ENCODE peak calls at places on chromosomes 3 and 15, in eight cellular contexts. One of them, this sample, is unnamed.

GRCh38 chr3:114650808-114651207 is 357.0 kb downstream of the TIGIT start:
- DNase-seq in PC-3: peak; percentile 31
- DNase-seq in tibial nerve: no peak
- DNase-seq in sigmoid colon: no peak
- DNase-seq in upper lobe of left lung: no peak
- DNase-seq in hepatocyte: no peak
- DNase-seq in cardiac muscle cell: no peak
- DNase-seq in fibroblast of lung: peak; percentile 87
- DNase-seq in this sample: no peak

GRCh38 chr3:192904632-192905289 is 12.9 kb downstream of the MB21D2 start:
- DNase-seq in fibroblast of lung: peak; percentile 47
- DNase-seq in upper lobe of left lung: no peak
- DNase-seq in cardiac muscle cell: no peak
- DNase-seq in sigmoid colon: no peak
- DNase-seq in hepatocyte: no peak
- DNase-seq in PC-3: no peak
- DNase-seq in tibial nerve: no peak
- DNase-seq in this sample: no peak

GRCh38 chr3:49670940-49671290 is 3.2 kb upstream of the APEH start:
- DNase-seq in hepatocyte: no peak
- DNase-seq in sigmoid colon: no peak
- DNase-seq in cardiac muscle cell: no peak
- DNase-seq in upper lobe of left lung: no peak
- DNase-seq in fibroblast of lung: no peak
- DNase-seq in tibial nerve: no peak
- DNase-seq in PC-3: no peak
- DNase-seq in this sample: no peak

GRCh38 chr15:78438595-78439285 is 724 bp downstream of the IREB2 start:
- DNase-seq in sigmoid colon: no peak
- DNase-seq in PC-3: no peak
- DNase-seq in hepatocyte: peak; percentile 59
- DNase-seq in upper lobe of left lung: peak; percentile 31
- DNase-seq in fibroblast of lung: peak; percentile 52
- DNase-seq in tibial nerve: no peak
- DNase-seq in cardiac muscle cell: peak; percentile 39
- DNase-seq in this sample: no peak

GRCh38 chr15:36407647-36408046 is 171.8 kb upstream of the CDIN1 start:
- DNase-seq in hepatocyte: no peak
- DNase-seq in upper lobe of left lung: no peak
- DNase-seq in tibial nerve: no peak
- DNase-seq in fibroblast of lung: peak; percentile 82
- DNase-seq in cardiac muscle cell: peak; percentile 74
- DNase-seq in PC-3: peak; percentile 78
- DNase-seq in sigmoid colon: no peak
- DNase-seq in this sample: no peak

GRCh38 chr3:66934041-66934440 is 64.1 kb upstream of the KBTBD8 start:
- DNase-seq in PC-3: no peak
- DNase-seq in tibial nerve: no peak
- DNase-seq in fibroblast of lung: no peak
- DNase-seq in hepatocyte: no peak
- DNase-seq in upper lobe of left lung: no peak
- DNase-seq in cardiac muscle cell: no peak
- DNase-seq in sigmoid colon: no peak
- DNase-seq in this sample: no peak

GRCh38 chr3:177820683-177821316 is 623.5 kb upstream of the TBL1XR1 start:
- DNase-seq in cardiac muscle cell: peak; percentile 78
- DNase-seq in PC-3: no peak
- DNase-seq in upper lobe of left lung: no peak
- DNase-seq in hepatocyte: no peak
- DNase-seq in fibroblast of lung: peak; percentile 94
- DNase-seq in tibial nerve: no peak
- DNase-seq in sigmoid colon: no peak
- DNase-seq in this sample: no peak

GRCh38 chr15:41501961-41502786 is 8.5 kb downstream of the ITPKA start:
- DNase-seq in hepatocyte: no peak
- DNase-seq in fibroblast of lung: no peak
- DNase-seq in tibial nerve: no peak
- DNase-seq in PC-3: no peak
- DNase-seq in cardiac muscle cell: no peak
- DNase-seq in sigmoid colon: no peak
- DNase-seq in upper lobe of left lung: no peak
- DNase-seq in this sample: no peak

GRCh38 chr3:51712963-51713362 is 6.1 kb downstream of the GRM2 start:
- DNase-seq in sigmoid colon: no peak
- DNase-seq in PC-3: no peak
- DNase-seq in cardiac muscle cell: no peak
- DNase-seq in fibroblast of lung: no peak
- DNase-seq in upper lobe of left lung: no peak
- DNase-seq in tibial nerve: no peak
- DNase-seq in hepatocyte: no peak
- DNase-seq in this sample: no peak

GRCh38 chr3:3170998-3171397 is 8.5 kb downstream of the CRBN start:
- DNase-seq in sigmoid colon: no peak
- DNase-seq in fibroblast of lung: peak; percentile 17
- DNase-seq in PC-3: peak; percentile 58
- DNase-seq in upper lobe of left lung: no peak
- DNase-seq in hepatocyte: peak; percentile 32
- DNase-seq in tibial nerve: no peak
- DNase-seq in cardiac muscle cell: peak; percentile 50
- DNase-seq in this sample: no peak

GRCh38 chr3:8629151-8630021 is 15.2 kb downstream of the SSUH2 start:
- DNase-seq in upper lobe of left lung: peak; percentile 83
- DNase-seq in hepatocyte: peak; percentile 80
- DNase-seq in tibial nerve: peak; percentile 25
- DNase-seq in PC-3: peak; percentile 97
- DNase-seq in sigmoid colon: peak; percentile 71
- DNase-seq in fibroblast of lung: peak; percentile 96
- DNase-seq in cardiac muscle cell: peak; percentile 90
- DNase-seq in this sample: no peak

GRCh38 chr3:69250014-69250413 is 127.6 kb upstream of the LMOD3 start:
- DNase-seq in fibroblast of lung: peak; percentile 61
- DNase-seq in tibial nerve: no peak
- DNase-seq in PC-3: no peak
- DNase-seq in cardiac muscle cell: peak; percentile 6
- DNase-seq in sigmoid colon: no peak
- DNase-seq in upper lobe of left lung: no peak
- DNase-seq in hepatocyte: peak; percentile 81
- DNase-seq in this sample: no peak

GRCh38 chr3:69244036-69244435 is 121.6 kb upstream of the LMOD3 start:
- DNase-seq in fibroblast of lung: no peak
- DNase-seq in upper lobe of left lung: no peak
- DNase-seq in hepatocyte: no peak
- DNase-seq in tibial nerve: no peak
- DNase-seq in PC-3: no peak
- DNase-seq in sigmoid colon: no peak
- DNase-seq in cardiac muscle cell: no peak
- DNase-seq in this sample: no peak

GRCh38 chr3:69249001-69249400 is 126.6 kb upstream of the LMOD3 start:
- DNase-seq in PC-3: no peak
- DNase-seq in hepatocyte: no peak
- DNase-seq in tibial nerve: no peak
- DNase-seq in fibroblast of lung: no peak
- DNase-seq in sigmoid colon: no peak
- DNase-seq in upper lobe of left lung: no peak
- DNase-seq in cardiac muscle cell: no peak
- DNase-seq in this sample: no peak

GRCh38 chr3:69248394-69248793 is 126.0 kb upstream of the LMOD3 start:
- DNase-seq in PC-3: no peak
- DNase-seq in sigmoid colon: no peak
- DNase-seq in cardiac muscle cell: no peak
- DNase-seq in fibroblast of lung: no peak
- DNase-seq in hepatocyte: peak; percentile 43
- DNase-seq in upper lobe of left lung: no peak
- DNase-seq in tibial nerve: no peak
- DNase-seq in this sample: no peak

GRCh38 chr3:69246612-69247011 is 124.2 kb upstream of the LMOD3 start:
- DNase-seq in sigmoid colon: no peak
- DNase-seq in upper lobe of left lung: no peak
- DNase-seq in tibial nerve: no peak
- DNase-seq in PC-3: no peak
- DNase-seq in fibroblast of lung: no peak
- DNase-seq in cardiac muscle cell: no peak
- DNase-seq in hepatocyte: no peak
- DNase-seq in this sample: no peak
- H3K27me3 ChIP-seq in sigmoid colon: no peaks in the 10 kb centered on the region
- H3K27me3 ChIP-seq in upper lobe of left lung: no peaks in the 10 kb centered on the region
- H3K27me3 ChIP-seq in tibial nerve: no peaks in the 10 kb centered on the region
- H3K27me3 ChIP-seq in PC-3: no peaks in the 10 kb centered on the region
- H3K27me3 ChIP-seq in fibroblast of lung: peaks cover 6% of the 10 kb centered on the region
- H3K27me3 ChIP-seq in cardiac muscle cell: no peaks in the 10 kb centered on the region
- H3K27me3 ChIP-seq in hepatocyte: no peaks in the 10 kb centered on the region
- H3K27me3 ChIP-seq in this sample: no peaks in the 10 kb centered on the region

GRCh38 chr15:43210172-43210745 is 10.6 kb downstream of the EPB42 start:
- DNase-seq in sigmoid colon: no peak
- DNase-seq in cardiac muscle cell: no peak
- DNase-seq in upper lobe of left lung: no peak
- DNase-seq in PC-3: no peak
- DNase-seq in hepatocyte: no peak
- DNase-seq in tibial nerve: no peak
- DNase-seq in fibroblast of lung: no peak
- DNase-seq in this sample: no peak

GRCh38 chr15:43206054-43206453 is 14.8 kb downstream of the EPB42 start:
- DNase-seq in hepatocyte: no peak
- DNase-seq in tibial nerve: no peak
- DNase-seq in sigmoid colon: no peak
- DNase-seq in PC-3: no peak
- DNase-seq in upper lobe of left lung: no peak
- DNase-seq in cardiac muscle cell: no peak
- DNase-seq in fibroblast of lung: no peak
- DNase-seq in this sample: no peak

GRCh38 chr15:43207024-43207423 is 13.8 kb downstream of the EPB42 start:
- DNase-seq in fibroblast of lung: no peak
- DNase-seq in upper lobe of left lung: no peak
- DNase-seq in sigmoid colon: no peak
- DNase-seq in tibial nerve: no peak
- DNase-seq in PC-3: no peak
- DNase-seq in hepatocyte: no peak
- DNase-seq in cardiac muscle cell: no peak
- DNase-seq in this sample: no peak

GRCh38 chr15:43209059-43209824 is 11.6 kb downstream of the EPB42 start:
- DNase-seq in PC-3: no peak
- DNase-seq in sigmoid colon: no peak
- DNase-seq in tibial nerve: no peak
- DNase-seq in upper lobe of left lung: no peak
- DNase-seq in fibroblast of lung: no peak
- DNase-seq in hepatocyte: peak; percentile 33
- DNase-seq in cardiac muscle cell: peak; percentile 22
- DNase-seq in this sample: no peak

GRCh38 chr15:43208052-43209002 is 12.5 kb downstream of the EPB42 start:
- DNase-seq in PC-3: no peak
- DNase-seq in fibroblast of lung: no peak
- DNase-seq in cardiac muscle cell: no peak
- DNase-seq in sigmoid colon: no peak
- DNase-seq in tibial nerve: no peak
- DNase-seq in upper lobe of left lung: no peak
- DNase-seq in hepatocyte: no peak
- DNase-seq in this sample: no peak
- H3K4me3 ChIP-seq in PC-3: no peak overlapping the region
- H3K4me3 ChIP-seq in fibroblast of lung: no peak overlapping the region
- H3K4me3 ChIP-seq in cardiac muscle cell: no peak overlapping the region
- H3K4me3 ChIP-seq in sigmoid colon: no peak overlapping the region
- H3K4me3 ChIP-seq in tibial nerve: no peak overlapping the region
- H3K4me3 ChIP-seq in upper lobe of left lung: no peak overlapping the region
- H3K4me3 ChIP-seq in hepatocyte: no peak overlapping the region
- H3K4me3 ChIP-seq in this sample: no peak overlapping the region

DNA sequence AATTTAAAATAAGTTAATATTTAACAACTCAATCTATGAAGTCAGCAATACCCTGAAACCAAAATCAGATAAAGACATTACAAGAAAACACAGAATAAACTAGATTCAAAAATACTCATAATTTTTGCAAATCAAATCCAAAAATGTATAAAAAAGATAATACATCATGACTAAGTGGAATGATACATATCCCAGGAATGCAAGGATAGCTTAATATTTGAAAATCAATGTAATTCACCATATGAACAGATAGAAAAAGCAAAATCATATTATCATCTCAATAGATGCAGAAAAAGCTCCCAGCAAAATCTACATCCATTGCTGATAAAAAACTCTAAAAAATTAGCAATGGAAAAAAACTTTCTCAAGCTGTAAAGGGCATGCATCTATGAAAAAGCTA is 70.5 kb downstream of the SETMAR start:
- DNase-seq in hepatocyte: no peak
- DNase-seq in fibroblast of lung: no peak
- DNase-seq in tibial nerve: no peak
- DNase-seq in upper lobe of left lung: no peak
- DNase-seq in PC-3: no peak
- DNase-seq in cardiac muscle cell: no peak
- DNase-seq in sigmoid colon: no peak
- DNase-seq in this sample: no peak
- H3K4me1 ChIP-seq in hepatocyte: peaks cover 5% of the 10 kb centered on the region
- H3K4me1 ChIP-seq in fibroblast of lung: no peaks in the 10 kb centered on the region
- H3K4me1 ChIP-seq in tibial nerve: no peaks in the 10 kb centered on the region
- H3K4me1 ChIP-seq in upper lobe of left lung: no peaks in the 10 kb centered on the region
- H3K4me1 ChIP-seq in PC-3: no peaks in the 10 kb centered on the region
- H3K4me1 ChIP-seq in cardiac muscle cell: no peaks in the 10 kb centered on the region
- H3K4me1 ChIP-seq in sigmoid colon: no peaks in the 10 kb centered on the region
- H3K4me1 ChIP-seq in this sample: no peaks in the 10 kb centered on the region

DNA sequence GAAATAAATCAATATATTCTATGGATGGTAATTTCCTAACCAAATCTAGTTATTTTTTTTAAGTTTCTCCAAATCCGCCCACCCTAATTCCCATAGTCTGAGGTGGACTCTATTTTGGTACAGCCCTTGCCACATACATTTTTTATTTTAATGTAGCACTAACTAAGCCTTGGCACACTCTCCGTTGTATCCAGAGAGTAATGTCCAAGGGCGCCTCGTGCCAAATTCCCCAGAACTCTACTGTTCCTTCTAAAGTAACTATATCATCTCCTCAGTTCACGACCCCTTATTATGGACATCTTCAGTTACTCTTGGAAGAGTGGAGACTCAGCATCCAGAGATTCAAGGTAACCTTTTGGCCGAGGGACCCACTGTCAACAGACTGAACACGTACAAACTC is 1.3 kb downstream of the VGLL3 start:
- DNase-seq in cardiac muscle cell: no peak
- DNase-seq in sigmoid colon: no peak
- DNase-seq in tibial nerve: no peak
- DNase-seq in hepatocyte: no peak
- DNase-seq in fibroblast of lung: peak; percentile 61
- DNase-seq in PC-3: no peak
- DNase-seq in upper lobe of left lung: no peak
- DNase-seq in this sample: no peak
- H3K27me3 ChIP-seq in cardiac muscle cell: peaks cover 65% of the 10 kb centered on the region
- H3K27me3 ChIP-seq in sigmoid colon: no peaks in the 10 kb centered on the region
- H3K27me3 ChIP-seq in tibial nerve: no peaks in the 10 kb centered on the region
- H3K27me3 ChIP-seq in hepatocyte: peaks cover 7% of the 10 kb centered on the region
- H3K27me3 ChIP-seq in fibroblast of lung: no peaks in the 10 kb centered on the region
- H3K27me3 ChIP-seq in PC-3: no peaks in the 10 kb centered on the region
- H3K27me3 ChIP-seq in upper lobe of left lung: no peaks in the 10 kb centered on the region
- H3K27me3 ChIP-seq in this sample: no peaks in the 10 kb centered on the region